ENCODE peak calls at places on chromosomes 16 and 17, in five cellular contexts. T is stimulated activated effector memory CD8-positive, alpha-beta T cell treated with anti-CD3 and anti-CD28 coated beads, Interleukin-12 subunit alpha, Interleukin-12 subunit beta, amount 100 ng/mL, for 72 hours; W is naive thymus-derived CD8-positive, alpha-beta T cell; M is fibroblast of gingiva; D is Calu3. U is an unnamed sample.
A peak's percentile ranks its signal among the peaks of the same experiment; 100 is the strongest.

GRCh38 chr16:21643787-21644186 is 8.6 kb downstream of the IGSF6 start:
- DNase-seq in T (no peak), W (no peak), M (no peak), D (no peak), U (no peak)

GRCh38 chr17:73166731-73167581 is 2.1 kb downstream of the SSTR2 start:
- DNase-seq in T (no peak), W (no peak), M (no peak), D (no peak), U (peak; percentile 23)

GRCh38 chr16:22694887-22695382 is 119.0 kb upstream of the HS3ST2 start:
- DNase-seq in T (no peak), W (no peak), M (peak; percentile 94), D (no peak), U (peak; percentile 99)

GRCh38 chr16:50326835-50327465 is 41.8 kb downstream of the BRD7 start:
- DNase-seq in T (peak; percentile 82), W (peak; percentile 74), M (peak; percentile 51), D (no peak), U (peak; percentile 73)

GRCh38 chr17:336110-337021 is 16.2 kb downstream of the RPH3AL start:
- DNase-seq in T (no peak), W (peak; percentile 48), M (no peak), D (no peak), U (no peak)

GRCh38 chr17:1002771-1003555 is 6.0 kb downstream of the TIMM22 start:
- DNase-seq in T (no peak), W (no peak), M (peak; percentile 76), D (no peak), U (peak; percentile 84)

GRCh38 chr17:4786516-4786915 is 352 bp upstream of the VMO1 start:
- DNase-seq in T (no peak), W (no peak), M (no peak), D (no peak), U (peak; percentile 21)

GRCh38 chr17:4064366-4064765 is 78.5 kb downstream of the ZZEF1 start:
- DNase-seq in T (no peak), W (no peak), M (no peak), D (no peak), U (no peak)

GRCh38 chr17:50033316-50033715 is 22.6 kb upstream of the ITGA3 start:
- DNase-seq in T (no peak), W (no peak), M (peak; percentile 86), D (no peak), U (peak; percentile 79)

GRCh38 chr17:44932526-44933097 is 15.0 kb downstream of the KIF18B start:
- DNase-seq in T (no peak), W (no peak), M (no peak), D (no peak), U (no peak)

GRCh38 chr17:17416400-17417360 is 60.1 kb upstream of the MED9 start:
- DNase-seq in T (no peak), W (no peak), M (peak; percentile 84), D (peak; percentile 4), U (peak; percentile 89)

GRCh38 chr16:68434654-68435210 is 13.6 kb downstream of the SMPD3 start:
- DNase-seq in T (no peak), W (no peak), M (no peak), D (peak; percentile 36), U (no peak)

GRCh38 chr16:20944861-20945390 is 44.4 kb downstream of the LYRM1 start:
- DNase-seq in T (peak; percentile 82), W (no peak), M (no peak), D (no peak), U (peak; percentile 27)

GRCh38 chr17:13601776-13602551 is at the start of gene HS3ST3A1:
- DNase-seq in T (no peak), W (no peak), M (peak; percentile 86), D (peak; percentile 7), U (peak; percentile 97)

GRCh38 chr17:76492989-76493501 is 8.2 kb downstream of the RHBDF2 start:
- DNase-seq in T (peak; percentile 80), W (no peak), M (peak; percentile 65), D (peak; percentile 39), U (peak; percentile 76)

GRCh38 chr16:74973304-74973703 is 11.6 kb downstream of the WDR59 start:
- DNase-seq in T (no peak), W (no peak), M (no peak), D (no peak), U (no peak)

GRCh38 chr16:81265658-81266451 is 27.4 kb downstream of the BCO1 start:
- DNase-seq in T (no peak), W (no peak), M (peak; percentile 23), D (no peak), U (peak; percentile 10)

GRCh38 chr17:80307994-80308671 is 47.5 kb downstream of the RNF213 start:
- DNase-seq in T (no peak), W (no peak), M (no peak), D (no peak), U (no peak)

GRCh38 chr17:49576121-49576905 is 642 bp downstream of the NXPH3 start:
- DNase-seq in T (no peak), W (no peak), M (peak; percentile 39), D (peak; percentile 35), U (peak; percentile 78)

GRCh38 chr17:50028207-50029120 is 27.4 kb upstream of the ITGA3 start:
- DNase-seq in T (no peak), W (no peak), M (peak; percentile 71), D (peak; percentile 98), U (peak; percentile 70)

GRCh38 chr17:48603959-48604769 is 622 bp downstream of the HOXB6 start:
- DNase-seq in T (no peak), W (no peak), M (no peak), D (peak; percentile 79), U (peak; percentile 73)

GRCh38 chr17:6702567-6703215 is 10.5 kb downstream of the SLC13A5 start:
- DNase-seq in T (no peak), W (no peak), M (no peak), D (no peak), U (no peak)

GRCh38 chr16:63038563-63039131 is 1002.4 kb upstream of the CDH8 start:
- DNase-seq in T (no peak), W (no peak), M (no peak), D (no peak), U (no peak)

U was measured in GM23248.